ENCODE peak calls at places on chromosomes 2 and 18, in four cellular contexts. R is iPS DF 19.7, K is non-pigmented ciliary epithelial cell, F is HCEC 1CT. U is an unnamed sample.

GRCh38 chr2:23009545-23010149 is 375.3 kb upstream of the KLHL29 start:
- DNase-seq in F (no peak), R (no peak), K (no peak), U (peak)

GRCh38 chr2:16612490-16612889 is 53.1 kb downstream of the CYRIA start:
- DNase-seq in R (no peak), F (no peak), K (no peak), U (no peak)

GRCh38 chr2:71951067-71951436 is 196.6 kb downstream of the CYP26B1 start:
- DNase-seq in R (no peak), K (no peak), F (no peak), U (no peak)

GRCh38 chr2:215921884-215922283 is 91.5 kb downstream of the MREG start:
- DNase-seq in R (no peak), F (peak), K (peak), U (peak)

GRCh38 chr18:63320690-63321265 is 1.2 kb upstream of the BCL2 start:
- DNase-seq in R (no peak), F (peak), K (no peak), U (peak)

GRCh38 chr2:105919826-105920225 is 175.1 kb downstream of the NCK2 start:
- DNase-seq in K (peak), R (peak), F (peak), U (peak)

GRCh38 chr2:100877555-100877954 is 57.6 kb downstream of the NPAS2 start:
- DNase-seq in F (peak), R (no peak), K (no peak), U (peak)

GRCh38 chr2:224723606-224724217 is 7.5 kb upstream of the CCDC195 start:
- DNase-seq in R (no peak), K (peak), F (peak), U (peak)

GRCh38 chr2:157722580-157723234 is 94.0 kb upstream of the ACVR1C start:
- DNase-seq in F (peak), K (no peak), R (no peak), U (peak)

GRCh38 chr2:237126519-237126918 is 40.8 kb downstream of the COPS8 start:
- DNase-seq in R (no peak), K (no peak), F (no peak), U (no peak)

GRCh38 chr2:11422491-11422865 is 43.5 kb downstream of the E2F6 start:
- DNase-seq in R (no peak), F (no peak), K (no peak), U (no peak)

GRCh38 chr2:127103243-127104165 is 3.5 kb downstream of the BIN1 start:
- DNase-seq in R (no peak), F (no peak), K (no peak), U (no peak)

GRCh38 chr2:180334514-180334913 is 327.4 kb upstream of the CWC22 start:
- DNase-seq in K (no peak), F (no peak), R (no peak), U (no peak)

GRCh38 chr18:39454866-39455265 is 1889.3 kb upstream of the CELF4 start:
- DNase-seq in R (no peak), K (no peak), F (peak), U (no peak)

GRCh38 chr2:67065046-67065445 is 332.1 kb upstream of the ETAA1 start:
- DNase-seq in K (no peak), F (no peak), R (no peak), U (no peak)

GRCh38 chr2:225584821-225585220 is 185.3 kb downstream of the NYAP2 start:
- DNase-seq in R (no peak), K (no peak), F (no peak), U (no peak)

GRCh38 chr2:75429036-75429435 is 131.7 kb downstream of the EVA1A start:
- DNase-seq in K (no peak), F (no peak), R (no peak), U (no peak)

GRCh38 chr2:180130403-180130802 is 123.3 kb upstream of the CWC22 start:
- DNase-seq in K (peak), F (peak), R (no peak), U (peak)

GRCh38 chr2:11128258-11128951 is 26.9 kb upstream of the SLC66A3 start:
- DNase-seq in K (peak), R (no peak), F (peak), U (peak)

GRCh38 chr2:202604699-202605098 is 30.1 kb upstream of the FAM117B start:
- DNase-seq in F (no peak), K (no peak), R (no peak), U (no peak)

GRCh38 chr2:42792583-42793313 is at the start of gene HAAO:
- DNase-seq in F (no peak), K (no peak), R (no peak), U (no peak)

GRCh38 chr18:12443631-12444030 is 35.9 kb downstream of the PRELID3A start:
- DNase-seq in F (no peak), R (no peak), K (no peak), U (no peak)

GRCh38 chr2:118089015-118089800 is 937 bp downstream of the INSIG2 start:
- DNase-seq in R (no peak), F (peak), K (peak), U (peak)

GRCh38 chr2:197782121-197782520 is 3.0 kb downstream of the BOLL start:
- DNase-seq in R (no peak), F (no peak), K (no peak), U (no peak)

GRCh38 chr2:117958186-117958585 is 55.7 kb downstream of the CCDC93 start:
- DNase-seq in F (peak), R (no peak), K (peak), U (peak)

GRCh38 chr2:237262838-237263771 is 150.9 kb downstream of the COL6A3 start:
- DNase-seq in R (no peak), K (no peak), F (peak), U (peak)

GRCh38 chr2:222518570-222519381 is 94.4 kb downstream of the SGPP2 start:
- DNase-seq in K (no peak), F (peak), R (no peak), U (no peak)